ENCODE peak calls at places on chromosomes 13 and 19, in seven cellular contexts. X, B, F, D, C, E and U are unnamed samples.

GRCh38 chr13:92951273-92951820 is 275.3 kb upstream of the GPC6 start:
- DNase-seq in C (no peak), X (no peak), B (no peak), E (no peak), D (no peak), F (peak; percentile 25), U (no peak)

GRCh38 chr19:56377105-56377924 is 16.0 kb downstream of the ZNF582 start:
- DNase-seq in D (no peak), X (no peak), C (no peak), F (no peak), E (no peak), B (no peak), U (no peak)

GRCh38 chr19:55441319-55441691 is 1.8 kb downstream of the SHISA7 start:
- DNase-seq in C (no peak), X (no peak), D (no peak), F (no peak), E (no peak), B (no peak), U (no peak)

GRCh38 chr19:5903502-5904301 is at the start of gene NDUFA11:
- DNase-seq in X (peak; percentile 97), C (peak; percentile 100), D (peak; percentile 99), B (peak; percentile 100), F (peak; percentile 97), E (peak; percentile 99), U (peak; percentile 98)

GRCh38 chr19:45577111-45577905 is 7.3 kb downstream of the OPA3 start:
- DNase-seq in C (no peak), B (peak; percentile 79), E (no peak), F (no peak), X (no peak), D (no peak), U (no peak)

GRCh38 chr13:65497265-65497664 is 1732.9 kb downstream of the PCDH9 start:
- DNase-seq in E (no peak), D (no peak), F (no peak), C (no peak), X (no peak), B (no peak), U (no peak)

GRCh38 chr19:16324384-16325160 is at the start of gene KLF2:
- DNase-seq in X (peak; percentile 78), C (peak; percentile 89), F (peak; percentile 95), E (peak; percentile 99), B (peak; percentile 97), D (peak; percentile 97), U (peak; percentile 95)

GRCh38 chr13:90416519-90416918 is 931.0 kb upstream of the MIR17HG start:
- DNase-seq in D (no peak), E (no peak), C (no peak), B (no peak), F (no peak), X (peak; percentile 9), U (no peak)

GRCh38 chr13:38002596-38002995 is 133.0 kb upstream of the TRPC4 start:
- DNase-seq in X (no peak), F (no peak), B (no peak), E (no peak), C (no peak), D (no peak), U (no peak)

GRCh38 chr13:26919311-26919710 is 158.7 kb upstream of the GPR12 start:
- DNase-seq in F (no peak), E (no peak), X (no peak), D (no peak), B (no peak), C (no peak), U (no peak)

GRCh38 chr19:31511696-31512095 is 162.5 kb upstream of the TSHZ3 start:
- DNase-seq in C (no peak), F (no peak), D (no peak), X (no peak), E (no peak), B (no peak), U (no peak)

GRCh38 chr19:31510635-31511034 is 161.4 kb upstream of the TSHZ3 start:
- DNase-seq in E (no peak), C (no peak), F (no peak), B (no peak), X (no peak), D (no peak), U (no peak)

GRCh38 chr19:31513841-31514240 is 164.6 kb upstream of the TSHZ3 start:
- DNase-seq in X (no peak), C (no peak), F (no peak), B (no peak), D (no peak), E (no peak), U (no peak)

GRCh38 chr19:31511098-31511497 is 161.9 kb upstream of the TSHZ3 start:
- DNase-seq in B (no peak), F (no peak), E (no peak), X (no peak), C (no peak), D (no peak), U (no peak)

DNA sequence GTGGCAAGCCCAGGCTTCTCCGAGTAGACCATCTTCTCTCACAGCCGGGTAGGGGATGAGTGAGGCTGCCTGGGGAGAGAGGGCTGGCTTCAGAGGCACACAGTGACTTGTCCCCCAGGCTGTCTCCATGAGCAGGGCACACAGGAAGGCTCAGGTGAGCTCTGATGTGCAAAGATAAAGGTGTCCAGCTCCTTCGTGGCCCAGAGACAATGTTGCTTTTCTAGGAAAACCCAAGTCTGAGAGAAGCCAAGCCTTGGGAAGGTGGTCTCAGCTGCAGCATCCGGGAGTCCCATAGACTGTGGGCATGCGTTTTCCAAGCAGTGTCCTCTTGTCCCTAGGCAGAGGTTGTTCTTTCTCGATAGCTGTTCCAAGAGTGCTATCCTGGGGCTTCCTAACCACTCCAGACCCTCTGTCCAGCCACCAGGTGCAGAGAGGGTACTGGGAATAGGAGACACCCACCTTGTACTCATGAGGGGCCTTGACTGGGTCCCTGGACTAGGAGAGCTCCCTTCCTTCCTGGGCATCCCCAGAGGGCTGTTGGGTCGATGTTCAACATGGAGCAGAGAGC is 163.3 kb upstream of the TSHZ3 start:
- DNase-seq in X (no peak), C (no peak), B (no peak), D (no peak), F (no peak), E (no peak), U (no peak)
- H3K36me3 ChIP-seq in X (no peaks in the 10 kb centered on the region), C (no peaks in the 10 kb centered on the region), B (no peaks in the 10 kb centered on the region), D (no peaks in the 10 kb centered on the region), F (no peaks in the 10 kb centered on the region), E (no peaks in the 10 kb centered on the region), U (no peaks in the 10 kb centered on the region)

GRCh38 chr19:29741226-29741625 is 26.2 kb upstream of the C19orf12 start:
- DNase-seq in E (no peak), C (no peak), D (no peak), B (no peak), X (no peak), F (no peak), U (no peak)
- H3K4me3 ChIP-seq in E (no peak overlapping the region), C (no peak overlapping the region), D (no peak overlapping the region), B (no peak overlapping the region), X (no peak overlapping the region), F (no peak overlapping the region), U (no peak overlapping the region)

GRCh38 chr19:14517446-14517839 is 754 bp downstream of the DNAJB1 start:
- DNase-seq in B (no peak), E (no peak), X (no peak), F (peak; percentile 62), D (no peak), C (no peak), U (no peak)

GRCh38 chr19:14519245-14519859 is 1.2 kb upstream of the DNAJB1 start:
- DNase-seq in X (no peak), D (no peak), C (no peak), E (no peak), B (no peak), F (no peak), U (no peak)

GRCh38 chr19:14517840-14518505 is at the start of gene DNAJB1:
- DNase-seq in X (no peak), B (peak; percentile 92), E (peak; percentile 96), F (peak; percentile 78), D (peak; percentile 87), C (peak; percentile 80), U (peak; percentile 96)

GRCh38 chr19:14519860-14520407 is 1.7 kb upstream of the DNAJB1 start:
- DNase-seq in B (no peak), F (no peak), X (no peak), D (no peak), E (no peak), C (no peak), U (no peak)

DNA sequence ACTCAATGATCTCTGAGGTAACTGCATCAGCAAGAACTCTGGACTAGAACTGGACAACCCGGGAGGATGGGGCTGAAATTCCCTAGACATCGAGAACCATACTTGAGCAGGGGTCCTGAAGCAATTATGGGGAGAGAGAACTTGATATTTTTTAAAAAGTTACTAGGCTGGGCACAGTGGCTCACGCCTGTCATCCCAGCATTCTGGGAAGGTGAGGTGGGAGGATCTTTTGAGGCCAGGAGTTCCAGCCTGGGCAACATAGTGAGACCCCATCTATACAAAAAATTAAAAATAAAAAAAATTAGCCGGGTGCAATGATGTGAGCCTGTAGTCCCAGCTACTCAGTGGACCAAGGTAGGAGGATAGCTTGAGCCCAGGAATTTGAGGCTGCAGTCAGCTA is 2.3 kb upstream of the DNAJB1 start:
- DNase-seq in F (no peak), D (no peak), B (no peak), X (no peak), E (no peak), C (no peak), U (no peak)
- H3K4me1 ChIP-seq in F (peaks cover 10% of the 10 kb centered on the region), D (no peaks in the 10 kb centered on the region), B (no peaks in the 10 kb centered on the region), X (peaks cover 10% of the 10 kb centered on the region), E (peaks cover 31% of the 10 kb centered on the region), C (peaks cover 15% of the 10 kb centered on the region), U (peaks cover 36% of the 10 kb centered on the region)

GRCh38 chr13:112836940-112837339 is 132.1 kb upstream of the MCF2L start:
- DNase-seq in C (no peak), E (no peak), B (peak; percentile 56), X (no peak), D (no peak), F (no peak), U (no peak)

GRCh38 chr13:112833551-112834257 is 135.3 kb upstream of the MCF2L start:
- DNase-seq in D (no peak), F (no peak), C (no peak), X (no peak), E (no peak), B (peak; percentile 43), U (no peak)

GRCh38 chr13:112835796-112836195 is 133.2 kb upstream of the MCF2L start:
- DNase-seq in F (no peak), X (no peak), D (no peak), E (no peak), C (no peak), B (peak; percentile 35), U (no peak)

GRCh38 chr13:112837371-112838037 is 131.5 kb upstream of the MCF2L start:
- DNase-seq in F (no peak), C (no peak), D (no peak), B (peak; percentile 53), X (no peak), E (no peak), U (no peak)

GRCh38 chr13:112835344-112835743 is 133.7 kb upstream of the MCF2L start:
- DNase-seq in X (no peak), C (no peak), B (peak; percentile 50), E (no peak), D (no peak), F (no peak), U (no peak)
- H3K36me3 ChIP-seq in X (peaks cover 67% of the 10 kb centered on the region), C (peaks cover 23% of the 10 kb centered on the region), B (peaks cover 7% of the 10 kb centered on the region), E (peaks cover 95% of the 10 kb centered on the region), D (no peaks in the 10 kb centered on the region), F (peaks cover 57% of the 10 kb centered on the region), U (peaks cover 96% of the 10 kb centered on the region)